ENCODE peak calls at places on chromosome 4, in ten cellular contexts. S is HFFc6, F is tibial nerve, P is mucosa of descending colon, R is NCI-H460, N is Caco-2, J is A172, A is NCI-H1105, T is stomach, H is posterior vena cava. W is an unnamed sample.

GRCh38 chr4:121003863-121004262 is 68.5 kb downstream of the NDNF start:
- DNase-seq in S (no peak), F (no peak), P (no peak), R (no peak), N (no peak), J (no peak), A (no peak), T (no peak), H (no peak), W (no peak)

GRCh38 chr4:86968477-86969015 is 33.7 kb downstream of the AFF1 start:
- DNase-seq in S (no peak), F (no peak), P (no peak), R (no peak), N (no peak), J (no peak), A (no peak), T (no peak), H (no peak), W (no peak)

GRCh38 chr4:95462946-95463345 is 85.8 kb downstream of the UNC5C start:
- DNase-seq in S (no peak), F (no peak), P (no peak), R (no peak), N (no peak), J (no peak), A (no peak), T (no peak), H (no peak), W (no peak)

GRCh38 chr4:54482529-54482961 is 175.2 kb upstream of the KIT start:
- DNase-seq in S (peak), F (no peak), P (no peak), R (no peak), N (no peak), J (peak), A (no peak), T (no peak), H (no peak), W (no peak)

GRCh38 chr4:169640261-169640880 is 20.0 kb downstream of the CLCN3 start:
- DNase-seq in S (peak), F (no peak), P (no peak), R (no peak), N (no peak), J (no peak), A (no peak), T (no peak), H (no peak), W (no peak)

GRCh38 chr4:145587088-145587487 is 32.1 kb upstream of the MMAA start:
- DNase-seq in S (no peak), F (no peak), P (no peak), R (no peak), N (no peak), J (no peak), A (no peak), T (no peak), H (no peak), W (no peak)

GRCh38 chr4:48462363-48462762 is 20.8 kb upstream of the SLC10A4 start:
- DNase-seq in S (no peak), F (no peak), P (no peak), R (no peak), N (no peak), J (no peak), A (peak), T (no peak), H (no peak), W (no peak)

GRCh38 chr4:138770818-138771217 is 244.8 kb upstream of the NOCT start:
- DNase-seq in S (no peak), F (no peak), P (no peak), R (no peak), N (no peak), J (no peak), A (no peak), T (no peak), H (no peak), W (no peak)

GRCh38 chr4:143352720-143353119 is 16.0 kb downstream of the GAB1 start:
- DNase-seq in S (no peak), F (no peak), P (no peak), R (no peak), N (no peak), J (no peak), A (no peak), T (no peak), H (no peak), W (no peak)

GRCh38 chr4:87865960-87866598 is 33.3 kb downstream of the MEPE start:
- DNase-seq in S (peak), F (no peak), P (no peak), R (peak), N (peak), J (no peak), A (no peak), T (no peak), H (no peak), W (no peak)

GRCh38 chr4:48635980-48636379 is 144.1 kb downstream of the FRYL start:
- DNase-seq in S (no peak), F (no peak), P (no peak), R (no peak), N (no peak), J (no peak), A (no peak), T (no peak), H (no peak), W (no peak)

GRCh38 chr4:175309041-175309440 is 390.9 kb downstream of the ADAM29 start:
- DNase-seq in S (no peak), F (no peak), P (no peak), R (no peak), N (no peak), J (no peak), A (no peak), T (no peak), H (no peak), W (no peak)

GRCh38 chr4:76658231-76659102 is 223.4 kb downstream of the SHROOM3 start:
- DNase-seq in S (peak), F (no peak), P (no peak), R (no peak), N (no peak), J (peak), A (no peak), T (no peak), H (no peak), W (no peak)

GRCh38 chr4:110344165-110344564 is 131.8 kb upstream of the ENPEP start:
- DNase-seq in S (no peak), F (no peak), P (no peak), R (peak), N (peak), J (no peak), A (no peak), T (no peak), H (no peak), W (no peak)

GRCh38 chr4:3710451-3711182 is 55.6 kb upstream of the ADRA2C start:
- DNase-seq in S (no peak), F (peak), P (peak), R (no peak), N (no peak), J (peak), A (no peak), T (no peak), H (peak), W (no peak)

GRCh38 chr4:137310593-137311490 is 221.5 kb downstream of the PCDH18 start:
- DNase-seq in S (peak), F (no peak), P (no peak), R (no peak), N (no peak), J (peak), A (no peak), T (no peak), H (no peak), W (no peak)

GRCh38 chr4:183841001-183841400 is 64.1 kb upstream of the STOX2 start:
- DNase-seq in S (no peak), F (no peak), P (no peak), R (no peak), N (no peak), J (no peak), A (no peak), T (no peak), H (no peak), W (no peak)

GRCh38 chr4:179307297-179308136 is 1865.3 kb upstream of the AGA start:
- DNase-seq in S (peak), F (no peak), P (no peak), R (peak), N (peak), J (peak), A (peak), T (no peak), H (no peak), W (peak)